ENCODE peak calls at places on chromosomes 13 and 19, in four cellular contexts. One of them, this sample, is unnamed.

GRCh38 chr13:72368031-72368430 is 359.4 kb downstream of the MZT1 start:
- DNase-seq in A172: no peak
- DNase-seq in stimulated activated CD8-positive, alpha-beta memory T cell treated with anti-CD3 and anti-CD28 coated beads, Interleukin-4, amount 100 ng/mL, for 1 hour: no peak
- DNase-seq in AG09309: no peak
- DNase-seq in this sample: no peak

GRCh38 chr13:79775830-79776229 is 294.9 kb downstream of the NDFIP2 start:
- DNase-seq in A172: peak; percentile 54
- DNase-seq in AG09309: peak; percentile 57
- DNase-seq in stimulated activated CD8-positive, alpha-beta memory T cell treated with anti-CD3 and anti-CD28 coated beads, Interleukin-4, amount 100 ng/mL, for 1 hour: no peak
- DNase-seq in this sample: peak; percentile 12

GRCh38 chr13:74278901-74279300 is 144.7 kb upstream of the KLF12 start:
- DNase-seq in stimulated activated CD8-positive, alpha-beta memory T cell treated with anti-CD3 and anti-CD28 coated beads, Interleukin-4, amount 100 ng/mL, for 1 hour: no peak
- DNase-seq in AG09309: no peak
- DNase-seq in A172: no peak
- DNase-seq in this sample: no peak

GRCh38 chr13:25170554-25171107 is 1.5 kb downstream of the AMER2 start:
- DNase-seq in A172: no peak
- DNase-seq in stimulated activated CD8-positive, alpha-beta memory T cell treated with anti-CD3 and anti-CD28 coated beads, Interleukin-4, amount 100 ng/mL, for 1 hour: no peak
- DNase-seq in AG09309: no peak
- DNase-seq in this sample: no peak

GRCh38 chr13:64276232-64276631 is 2860.6 kb upstream of the PCDH20 start:
- DNase-seq in AG09309: no peak
- DNase-seq in stimulated activated CD8-positive, alpha-beta memory T cell treated with anti-CD3 and anti-CD28 coated beads, Interleukin-4, amount 100 ng/mL, for 1 hour: no peak
- DNase-seq in A172: no peak
- DNase-seq in this sample: no peak

GRCh38 chr13:44273991-44274810 is 99.4 kb upstream of the SERP2 start:
- DNase-seq in AG09309: peak; percentile 39
- DNase-seq in stimulated activated CD8-positive, alpha-beta memory T cell treated with anti-CD3 and anti-CD28 coated beads, Interleukin-4, amount 100 ng/mL, for 1 hour: no peak
- DNase-seq in A172: peak; percentile 62
- DNase-seq in this sample: no peak

GRCh38 chr13:26813626-26814348 is 53.2 kb upstream of the GPR12 start:
- DNase-seq in stimulated activated CD8-positive, alpha-beta memory T cell treated with anti-CD3 and anti-CD28 coated beads, Interleukin-4, amount 100 ng/mL, for 1 hour: no peak
- DNase-seq in A172: no peak
- DNase-seq in AG09309: no peak
- DNase-seq in this sample: no peak

GRCh38 chr19:50250450-50251136 is 47.2 kb downstream of the MYH14 start:
- DNase-seq in A172: no peak
- DNase-seq in stimulated activated CD8-positive, alpha-beta memory T cell treated with anti-CD3 and anti-CD28 coated beads, Interleukin-4, amount 100 ng/mL, for 1 hour: no peak
- DNase-seq in AG09309: no peak
- DNase-seq in this sample: no peak

GRCh38 chr13:113646921-113647340 is 11.1 kb downstream of the ATP4B start:
- DNase-seq in stimulated activated CD8-positive, alpha-beta memory T cell treated with anti-CD3 and anti-CD28 coated beads, Interleukin-4, amount 100 ng/mL, for 1 hour: no peak
- DNase-seq in A172: no peak
- DNase-seq in AG09309: no peak
- DNase-seq in this sample: no peak

GRCh38 chr13:99353836-99354235 is 46.6 kb upstream of the GPR183 start:
- DNase-seq in stimulated activated CD8-positive, alpha-beta memory T cell treated with anti-CD3 and anti-CD28 coated beads, Interleukin-4, amount 100 ng/mL, for 1 hour: no peak
- DNase-seq in AG09309: no peak
- DNase-seq in A172: peak; percentile 21
- DNase-seq in this sample: no peak

GRCh38 chr13:44934724-44935123 is 54.5 kb downstream of the NUFIP1 start:
- DNase-seq in stimulated activated CD8-positive, alpha-beta memory T cell treated with anti-CD3 and anti-CD28 coated beads, Interleukin-4, amount 100 ng/mL, for 1 hour: no peak
- DNase-seq in A172: peak; percentile 39
- DNase-seq in AG09309: peak; percentile 52
- DNase-seq in this sample: no peak

GRCh38 chr13:109243311-109243951 is 543.0 kb downstream of the IRS2 start:
- DNase-seq in stimulated activated CD8-positive, alpha-beta memory T cell treated with anti-CD3 and anti-CD28 coated beads, Interleukin-4, amount 100 ng/mL, for 1 hour: no peak
- DNase-seq in AG09309: peak; percentile 72
- DNase-seq in A172: peak; percentile 93
- DNase-seq in this sample: no peak

GRCh38 chr13:36666482-36667264 is 7.1 kb upstream of the SERTM1 start:
- DNase-seq in A172: no peak
- DNase-seq in AG09309: no peak
- DNase-seq in stimulated activated CD8-positive, alpha-beta memory T cell treated with anti-CD3 and anti-CD28 coated beads, Interleukin-4, amount 100 ng/mL, for 1 hour: no peak
- DNase-seq in this sample: no peak

GRCh38 chr19:1266116-1266817 is 2.9 kb upstream of the CIRBP start:
- DNase-seq in A172: peak; percentile 87
- DNase-seq in AG09309: no peak
- DNase-seq in stimulated activated CD8-positive, alpha-beta memory T cell treated with anti-CD3 and anti-CD28 coated beads, Interleukin-4, amount 100 ng/mL, for 1 hour: peak; percentile 62
- DNase-seq in this sample: no peak

GRCh38 chr19:16037424-16038195 is 38.7 kb upstream of the TPM4 start:
- DNase-seq in stimulated activated CD8-positive, alpha-beta memory T cell treated with anti-CD3 and anti-CD28 coated beads, Interleukin-4, amount 100 ng/mL, for 1 hour: no peak
- DNase-seq in AG09309: no peak
- DNase-seq in A172: no peak
- DNase-seq in this sample: no peak

GRCh38 chr13:50829896-50830295 is 13.6 kb downstream of the DLEU7 start:
- DNase-seq in AG09309: peak; percentile 56
- DNase-seq in stimulated activated CD8-positive, alpha-beta memory T cell treated with anti-CD3 and anti-CD28 coated beads, Interleukin-4, amount 100 ng/mL, for 1 hour: no peak
- DNase-seq in A172: no peak
- DNase-seq in this sample: no peak

GRCh38 chr13:24279706-24280105 is 29.7 kb upstream of the C1QTNF9 start:
- DNase-seq in AG09309: no peak
- DNase-seq in stimulated activated CD8-positive, alpha-beta memory T cell treated with anti-CD3 and anti-CD28 coated beads, Interleukin-4, amount 100 ng/mL, for 1 hour: no peak
- DNase-seq in A172: no peak
- DNase-seq in this sample: no peak

GRCh38 chr19:54473071-54473941 is at the start of gene CDC42EP5:
- DNase-seq in stimulated activated CD8-positive, alpha-beta memory T cell treated with anti-CD3 and anti-CD28 coated beads, Interleukin-4, amount 100 ng/mL, for 1 hour: no peak
- DNase-seq in A172: peak; percentile 70
- DNase-seq in AG09309: peak; percentile 72
- DNase-seq in this sample: no peak

GRCh38 chr13:106911020-106911419 is 343.1 kb upstream of the ARGLU1 start:
- DNase-seq in stimulated activated CD8-positive, alpha-beta memory T cell treated with anti-CD3 and anti-CD28 coated beads, Interleukin-4, amount 100 ng/mL, for 1 hour: no peak
- DNase-seq in AG09309: no peak
- DNase-seq in A172: no peak
- DNase-seq in this sample: no peak

GRCh38 chr19:17332677-17333581 is 1.7 kb downstream of the ANO8 start:
- DNase-seq in AG09309: no peak
- DNase-seq in stimulated activated CD8-positive, alpha-beta memory T cell treated with anti-CD3 and anti-CD28 coated beads, Interleukin-4, amount 100 ng/mL, for 1 hour: no peak
- DNase-seq in A172: peak; percentile 84
- DNase-seq in this sample: no peak

GRCh38 chr19:8017808-8018207 is 12.4 kb upstream of the ELAVL1 start:
- DNase-seq in AG09309: no peak
- DNase-seq in stimulated activated CD8-positive, alpha-beta memory T cell treated with anti-CD3 and anti-CD28 coated beads, Interleukin-4, amount 100 ng/mL, for 1 hour: no peak
- DNase-seq in A172: no peak
- DNase-seq in this sample: no peak

GRCh38 chr19:48102870-48103751 is 7.5 kb downstream of the PLA2G4C start:
- DNase-seq in AG09309: no peak
- DNase-seq in stimulated activated CD8-positive, alpha-beta memory T cell treated with anti-CD3 and anti-CD28 coated beads, Interleukin-4, amount 100 ng/mL, for 1 hour: no peak
- DNase-seq in A172: peak; percentile 21
- DNase-seq in this sample: no peak

GRCh38 chr13:40660270-40660669 is 6.2 kb downstream of the FOXO1 start:
- DNase-seq in AG09309: no peak
- DNase-seq in stimulated activated CD8-positive, alpha-beta memory T cell treated with anti-CD3 and anti-CD28 coated beads, Interleukin-4, amount 100 ng/mL, for 1 hour: no peak
- DNase-seq in A172: no peak
- DNase-seq in this sample: no peak

GRCh38 chr19:5339470-5339949 is 1.1 kb downstream of the PTPRS start:
- DNase-seq in AG09309: no peak
- DNase-seq in A172: no peak
- DNase-seq in stimulated activated CD8-positive, alpha-beta memory T cell treated with anti-CD3 and anti-CD28 coated beads, Interleukin-4, amount 100 ng/mL, for 1 hour: no peak
- DNase-seq in this sample: no peak

GRCh38 chr19:13098291-13099072 is 4.2 kb downstream of the LYL1 start:
- DNase-seq in A172: no peak
- DNase-seq in AG09309: no peak
- DNase-seq in stimulated activated CD8-positive, alpha-beta memory T cell treated with anti-CD3 and anti-CD28 coated beads, Interleukin-4, amount 100 ng/mL, for 1 hour: no peak
- DNase-seq in this sample: no peak

GRCh38 chr19:58356236-58356970 is 3.1 kb upstream of the A1BG start:
- DNase-seq in A172: no peak
- DNase-seq in AG09309: no peak
- DNase-seq in stimulated activated CD8-positive, alpha-beta memory T cell treated with anti-CD3 and anti-CD28 coated beads, Interleukin-4, amount 100 ng/mL, for 1 hour: no peak
- DNase-seq in this sample: no peak

GRCh38 chr13:109389456-109389855 is 396.9 kb downstream of the IRS2 start:
- DNase-seq in AG09309: no peak
- DNase-seq in stimulated activated CD8-positive, alpha-beta memory T cell treated with anti-CD3 and anti-CD28 coated beads, Interleukin-4, amount 100 ng/mL, for 1 hour: no peak
- DNase-seq in A172: peak; percentile 8
- DNase-seq in this sample: no peak

GRCh38 chr13:71867101-71867814 is at the start of gene DACH1:
- DNase-seq in A172: peak; percentile 37
- DNase-seq in stimulated activated CD8-positive, alpha-beta memory T cell treated with anti-CD3 and anti-CD28 coated beads, Interleukin-4, amount 100 ng/mL, for 1 hour: no peak
- DNase-seq in AG09309: no peak
- DNase-seq in this sample: no peak

GRCh38 chr13:61664821-61665705 is 249.4 kb upstream of the PCDH20 start:
- DNase-seq in AG09309: no peak
- DNase-seq in A172: peak; percentile 50
- DNase-seq in stimulated activated CD8-positive, alpha-beta memory T cell treated with anti-CD3 and anti-CD28 coated beads, Interleukin-4, amount 100 ng/mL, for 1 hour: no peak
- DNase-seq in this sample: peak; percentile 54

GRCh38 chr13:101757446-101758039 is 305.1 kb downstream of the ITGBL1 start:
- DNase-seq in stimulated activated CD8-positive, alpha-beta memory T cell treated with anti-CD3 and anti-CD28 coated beads, Interleukin-4, amount 100 ng/mL, for 1 hour: no peak
- DNase-seq in AG09309: peak; percentile 14
- DNase-seq in A172: peak; percentile 51
- DNase-seq in this sample: peak; percentile 13

GRCh38 chr13:27524981-27525975 is 74.9 kb upstream of the MTIF3 start:
- DNase-seq in stimulated activated CD8-positive, alpha-beta memory T cell treated with anti-CD3 and anti-CD28 coated beads, Interleukin-4, amount 100 ng/mL, for 1 hour: no peak
- DNase-seq in AG09309: no peak
- DNase-seq in A172: no peak
- DNase-seq in this sample: no peak

GRCh38 chr19:11699931-11700794 is 38.6 kb downstream of the ZNF823 start:
- DNase-seq in AG09309: no peak
- DNase-seq in A172: peak; percentile 40
- DNase-seq in stimulated activated CD8-positive, alpha-beta memory T cell treated with anti-CD3 and anti-CD28 coated beads, Interleukin-4, amount 100 ng/mL, for 1 hour: no peak
- DNase-seq in this sample: peak; percentile 12